ENCODE peak calls at places on chromosomes 16 and 17, in seven cellular contexts. Q, J, L, S, V, W and M are unnamed samples.

GRCh38 chr16:31107465-31107867 is 720 bp upstream of the BCKDK start:
- DNase-seq in J (no peak), V (peak), Q (no peak), W (no peak), L (no peak), S (no peak), M (no peak)

GRCh38 chr16:55091213-55091870 is 160.7 kb downstream of the IRX5 start:
- DNase-seq in L (no peak), Q (no peak), J (no peak), V (no peak), W (peak), S (no peak), M (no peak)

GRCh38 chr17:68943123-68943811 is 11.9 kb downstream of the ABCA8 start:
- DNase-seq in L (no peak), V (no peak), Q (no peak), W (no peak), S (no peak), J (no peak), M (no peak)

GRCh38 chr17:49570540-49571242 is 5.0 kb upstream of the NXPH3 start:
- DNase-seq in Q (no peak), S (no peak), J (no peak), L (no peak), V (no peak), W (no peak), M (peak)

GRCh38 chr16:7209598-7209997 is 123.0 kb upstream of the RBFOX1 start:
- DNase-seq in V (no peak), Q (no peak), J (no peak), L (no peak), W (no peak), S (no peak), M (no peak)

GRCh38 chr17:17043668-17044226 is 1.5 kb downstream of the MPRIP start:
- DNase-seq in W (peak), V (no peak), L (no peak), Q (no peak), J (no peak), S (no peak), M (no peak)

GRCh38 chr16:23959069-23959800 is 123.5 kb downstream of the PRKCB start:
- DNase-seq in J (no peak), S (no peak), Q (peak), V (no peak), W (no peak), L (no peak), M (no peak)

GRCh38 chr17:2253768-2254406 is 49.7 kb downstream of the SMG6 start:
- DNase-seq in Q (no peak), V (peak), W (no peak), L (no peak), S (no peak), J (no peak), M (no peak)

GRCh38 chr17:64682261-64683181 is 20.4 kb upstream of the SMURF2 start:
- DNase-seq in J (no peak), V (no peak), S (no peak), W (no peak), L (no peak), Q (no peak), M (no peak)

GRCh38 chr16:15601212-15601879 is 41.6 kb downstream of the MARF1 start:
- DNase-seq in L (no peak), S (no peak), J (no peak), Q (no peak), V (no peak), W (peak), M (no peak)

GRCh38 chr17:67481808-67482207 is 104.7 kb downstream of the PITPNC1 start:
- DNase-seq in J (no peak), L (no peak), S (no peak), Q (peak), W (no peak), V (no peak), M (no peak)

GRCh38 chr17:74532115-74532514 is 840 bp upstream of the CD300LB start:
- DNase-seq in V (no peak), S (peak), Q (peak), J (no peak), L (peak), W (peak), M (peak)

GRCh38 chr17:12599185-12599920 is 66.3 kb upstream of the MYOCD start:
- DNase-seq in L (no peak), J (no peak), S (no peak), W (no peak), V (no peak), Q (no peak), M (no peak)

GRCh38 chr16:56094231-56094630 is 97.1 kb upstream of the GNAO1 start:
- DNase-seq in Q (no peak), L (no peak), S (no peak), W (no peak), J (no peak), V (no peak), M (no peak)

GRCh38 chr16:57613514-57613913 is 14.9 kb upstream of the ADGRG1 start:
- DNase-seq in Q (no peak), J (no peak), S (no peak), W (no peak), V (no peak), L (no peak), M (peak)

GRCh38 chr16:81429045-81429521 is 15.5 kb upstream of the CMIP start:
- DNase-seq in L (no peak), Q (peak), S (peak), W (peak), J (peak), V (no peak), M (no peak)

GRCh38 chr16:69039333-69039941 is 66.0 kb upstream of the HAS3 start:
- DNase-seq in S (no peak), W (no peak), Q (no peak), V (no peak), L (no peak), J (peak), M (no peak)

GRCh38 chr16:86073763-86074493 is 175.0 kb downstream of the IRF8 start:
- DNase-seq in S (peak), Q (no peak), V (no peak), W (no peak), L (no peak), J (no peak), M (peak)

GRCh38 chr17:29257756-29258155 is 11.1 kb downstream of the CRYBA1 start:
- DNase-seq in Q (no peak), V (no peak), J (no peak), S (no peak), W (no peak), L (no peak), M (no peak)

GRCh38 chr17:74274703-74275340 is 788 bp downstream of the DNAI2 start:
- DNase-seq in W (no peak), V (no peak), J (no peak), Q (peak), S (no peak), L (no peak), M (no peak)

GRCh38 chr16:69477546-69477945 is 53.1 kb downstream of the CYB5B start:
- DNase-seq in V (no peak), Q (peak), L (no peak), S (no peak), J (no peak), W (no peak), M (no peak)

GRCh38 chr17:20613248-20613647 is 33.7 kb downstream of the CDRT15L2 start:
- DNase-seq in J (no peak), S (no peak), L (no peak), Q (no peak), V (no peak), W (no peak), M (no peak)

GRCh38 chr17:39553326-39553945 is 54.3 kb downstream of the NEUROD2 start:
- DNase-seq in V (no peak), J (no peak), L (no peak), Q (no peak), W (no peak), S (no peak), M (no peak)

GRCh38 chr17:75271233-75271954 is 363 bp upstream of the MIF4GD start:
- DNase-seq in J (peak), L (no peak), W (peak), V (no peak), S (peak), Q (peak), M (peak)

GRCh38 chr17:81171941-81172340 is 5.9 kb upstream of the AATK start:
- DNase-seq in Q (no peak), L (no peak), S (no peak), J (peak), W (no peak), V (no peak), M (no peak)

GRCh38 chr17:71846561-71846960 is 274.3 kb upstream of the SOX9 start:
- DNase-seq in W (no peak), S (no peak), L (no peak), J (no peak), V (no peak), Q (no peak), M (no peak)

GRCh38 chr17:61186996-61187395 is 212.6 kb upstream of the TBX2 start:
- DNase-seq in S (no peak), L (no peak), J (no peak), W (no peak), V (no peak), Q (no peak), M (no peak)

GRCh38 chr16:57530104-57530522 is 6.3 kb downstream of the CCDC102A start:
- DNase-seq in V (no peak), W (no peak), Q (no peak), J (peak), S (peak), L (no peak), M (peak)

GRCh38 chr17:63587770-63588169 is 12.9 kb upstream of the TACO1 start:
- DNase-seq in Q (no peak), W (no peak), V (no peak), J (no peak), S (no peak), L (no peak), M (no peak)

GRCh38 chr17:50049636-50050035 is 6.3 kb upstream of the ITGA3 start:
- DNase-seq in V (no peak), Q (no peak), L (no peak), J (no peak), W (no peak), S (no peak), M (no peak)

GRCh38 chr17:49003557-49004511 is 6.6 kb downstream of the IGF2BP1 start:
- DNase-seq in S (no peak), Q (peak), L (peak), J (no peak), V (no peak), W (peak), M (no peak)

GRCh38 chr17:82592751-82593589 is 55.3 kb downstream of the WDR45B start:
- DNase-seq in V (peak), J (peak), L (no peak), W (peak), Q (peak), S (peak), M (peak)

GRCh38 chr17:33595783-33596182 is 302.7 kb upstream of the ASIC2 start:
- DNase-seq in W (no peak), L (no peak), V (no peak), J (no peak), Q (no peak), S (no peak), M (no peak)

GRCh38 chr16:73013974-73014373 is 34.0 kb downstream of the ZFHX3 start:
- DNase-seq in J (no peak), W (no peak), L (no peak), Q (no peak), S (no peak), V (no peak), M (no peak)

GRCh38 chr16:85275533-85276249 is 163.4 kb upstream of the CIBAR2 start:
- DNase-seq in L (no peak), V (no peak), W (peak), Q (peak), S (peak), J (peak), M (peak)

GRCh38 chr16:19809693-19810092 is 75.0 kb downstream of the GPRC5B start:
- DNase-seq in W (no peak), Q (no peak), S (no peak), L (no peak), J (no peak), V (no peak), M (no peak)

GRCh38 chr16:60107467-60107866 is 1373.4 kb upstream of the GOT2 start:
- DNase-seq in L (no peak), S (no peak), Q (peak), W (no peak), V (no peak), J (no peak), M (no peak)

GRCh38 chr17:70072900-70073299 is 2.1 kb upstream of the KCNJ16 start:
- DNase-seq in V (no peak), S (no peak), W (no peak), L (no peak), Q (no peak), J (no peak), M (no peak)

GRCh38 chr16:87826798-87827587 is 42.3 kb downstream of the SLC7A5 start:
- DNase-seq in J (no peak), S (no peak), W (no peak), L (no peak), Q (no peak), V (no peak), M (no peak)

GRCh38 chr17:68491381-68491849 is 20.8 kb upstream of the PRKAR1A start:
- DNase-seq in J (no peak), S (peak), Q (peak), L (no peak), V (no peak), W (no peak), M (no peak)

GRCh38 chr17:79831367-79832210 is 7.7 kb downstream of the CBX4 start:
- DNase-seq in Q (no peak), W (peak), J (peak), V (no peak), S (no peak), L (no peak), M (peak)
- H3K4me3 ChIP-seq in Q (no peak), W (peak), J (peak), V (no peak), S (peak), L (peak), M (no peak)

GRCh38 chr17:30790279-30790678 is 34.2 kb downstream of the CRLF3 start:
- DNase-seq in L (no peak), W (no peak), S (no peak), V (no peak), J (no peak), Q (no peak), M (no peak)
- TF ChIP-seq POLR2AphosphoS5 in L (no peak), W (no peak), S (no peak), V (no peak), J (no peak), Q (no peak), M (no peak)

GRCh38 chr17:58755577-58756245 is at the start of gene PPM1E:
- DNase-seq in Q (peak), J (peak), W (peak), L (no peak), V (no peak), S (peak), M (peak)
- H3K4me3 ChIP-seq in Q (peak), J (peak), W (peak), L (peak), V (peak), S (peak), M (peak)

GRCh38 chr16:4814542-4815173 is 12.2 kb upstream of the ROGDI start:
- DNase-seq in S (no peak), Q (no peak), L (no peak), W (peak), V (no peak), J (no peak), M (no peak)

GRCh38 chr16:4813251-4814003 is 11.0 kb upstream of the ROGDI start:
- DNase-seq in L (no peak), V (no peak), S (no peak), W (no peak), Q (no peak), J (no peak), M (no peak)

GRCh38 chr16:4811773-4812172 is 9.3 kb upstream of the ROGDI start:
- DNase-seq in L (no peak), S (no peak), Q (no peak), J (no peak), W (no peak), V (no peak), M (no peak)

GRCh38 chr16:4811242-4811641 is 8.8 kb upstream of the ROGDI start:
- DNase-seq in S (no peak), L (no peak), V (no peak), Q (no peak), W (no peak), J (no peak), M (no peak)

GRCh38 chr16:4814046-4814445 is 11.6 kb upstream of the ROGDI start:
- DNase-seq in V (no peak), L (no peak), W (no peak), Q (no peak), J (no peak), S (no peak), M (no peak)
- TF ChIP-seq POLR2AphosphoS5 in V (no peak), L (no peak), W (no peak), Q (no peak), J (no peak), S (peak), M (no peak)

GRCh38 chr17:6936370-6937028 is 59.4 kb upstream of the ALOX12 start:
- DNase-seq in S (peak), L (no peak), W (peak), Q (no peak), V (no peak), J (no peak), M (no peak)
- H3K4me3 ChIP-seq in S (peak), L (peak), W (peak), Q (no peak), V (peak), J (no peak), M (peak)